ENCODE peak calls at places on chromosome 13, in ten cellular contexts. One of them, this sample, is unnamed.

GRCh38 chr13:114140131-114140908 is 7.9 kb upstream of the RASA3 start:
- DNase-seq in AG10803: no peak
- DNase-seq in OCI-LY7: no peak
- DNase-seq in cardiac fibroblast: no peak
- DNase-seq in nephron progenitor cell: no peak
- DNase-seq in heart right ventricle: no peak
- DNase-seq in gastrocnemius medialis: no peak
- DNase-seq in CD4-positive, alpha-beta T cell: no peak
- DNase-seq in K562: no peak
- DNase-seq in HL-60: no peak
- DNase-seq in this sample: no peak

GRCh38 chr13:78604782-78605611 is 1.6 kb upstream of the POU4F1 start:
- DNase-seq in CD4-positive, alpha-beta T cell: no peak
- DNase-seq in K562: peak
- DNase-seq in OCI-LY7: peak
- DNase-seq in heart right ventricle: no peak
- DNase-seq in AG10803: no peak
- DNase-seq in gastrocnemius medialis: no peak
- DNase-seq in HL-60: no peak
- DNase-seq in nephron progenitor cell: no peak
- DNase-seq in cardiac fibroblast: no peak
- DNase-seq in this sample: no peak

GRCh38 chr13:113075711-113076110 is 29.9 kb upstream of the F7 start:
- DNase-seq in OCI-LY7: no peak
- DNase-seq in cardiac fibroblast: no peak
- DNase-seq in K562: no peak
- DNase-seq in gastrocnemius medialis: no peak
- DNase-seq in AG10803: no peak
- DNase-seq in HL-60: no peak
- DNase-seq in nephron progenitor cell: no peak
- DNase-seq in CD4-positive, alpha-beta T cell: no peak
- DNase-seq in heart right ventricle: no peak
- DNase-seq in this sample: no peak

GRCh38 chr13:80214521-80214941 is 126.4 kb downstream of the SPRY2 start:
- DNase-seq in HL-60: no peak
- DNase-seq in cardiac fibroblast: no peak
- DNase-seq in nephron progenitor cell: no peak
- DNase-seq in gastrocnemius medialis: no peak
- DNase-seq in K562: no peak
- DNase-seq in heart right ventricle: no peak
- DNase-seq in AG10803: peak
- DNase-seq in CD4-positive, alpha-beta T cell: no peak
- DNase-seq in OCI-LY7: no peak
- DNase-seq in this sample: no peak

GRCh38 chr13:76677047-76677446 is 209.2 kb downstream of the KCTD12 start:
- DNase-seq in HL-60: no peak
- DNase-seq in AG10803: peak
- DNase-seq in CD4-positive, alpha-beta T cell: no peak
- DNase-seq in K562: no peak
- DNase-seq in OCI-LY7: no peak
- DNase-seq in nephron progenitor cell: no peak
- DNase-seq in heart right ventricle: peak
- DNase-seq in gastrocnemius medialis: peak
- DNase-seq in cardiac fibroblast: peak
- DNase-seq in this sample: no peak

GRCh38 chr13:75691183-75691582 is 55.1 kb downstream of the LMO7 start:
- DNase-seq in OCI-LY7: no peak
- DNase-seq in HL-60: no peak
- DNase-seq in nephron progenitor cell: no peak
- DNase-seq in K562: no peak
- DNase-seq in heart right ventricle: no peak
- DNase-seq in AG10803: no peak
- DNase-seq in CD4-positive, alpha-beta T cell: no peak
- DNase-seq in cardiac fibroblast: peak
- DNase-seq in gastrocnemius medialis: no peak
- DNase-seq in this sample: no peak

GRCh38 chr13:99722419-99722818 is 221.1 kb downstream of the TM9SF2 start:
- DNase-seq in AG10803: no peak
- DNase-seq in K562: no peak
- DNase-seq in gastrocnemius medialis: no peak
- DNase-seq in nephron progenitor cell: no peak
- DNase-seq in cardiac fibroblast: no peak
- DNase-seq in OCI-LY7: no peak
- DNase-seq in HL-60: no peak
- DNase-seq in CD4-positive, alpha-beta T cell: no peak
- DNase-seq in heart right ventricle: no peak
- DNase-seq in this sample: no peak

GRCh38 chr13:35512271-35512920 is 35.9 kb upstream of the MAB21L1 start:
- DNase-seq in OCI-LY7: no peak
- DNase-seq in cardiac fibroblast: peak
- DNase-seq in nephron progenitor cell: no peak
- DNase-seq in K562: no peak
- DNase-seq in heart right ventricle: no peak
- DNase-seq in HL-60: peak
- DNase-seq in gastrocnemius medialis: no peak
- DNase-seq in CD4-positive, alpha-beta T cell: no peak
- DNase-seq in AG10803: peak
- DNase-seq in this sample: no peak

GRCh38 chr13:83229574-83230300 is 652.5 kb downstream of the SLITRK1 start:
- DNase-seq in CD4-positive, alpha-beta T cell: no peak
- DNase-seq in gastrocnemius medialis: no peak
- DNase-seq in cardiac fibroblast: peak
- DNase-seq in AG10803: peak
- DNase-seq in OCI-LY7: no peak
- DNase-seq in HL-60: no peak
- DNase-seq in heart right ventricle: no peak
- DNase-seq in nephron progenitor cell: no peak
- DNase-seq in K562: no peak
- DNase-seq in this sample: no peak

GRCh38 chr13:50124536-50125305 is 109.5 kb downstream of the KCNRG start:
- DNase-seq in OCI-LY7: peak
- DNase-seq in nephron progenitor cell: peak
- DNase-seq in AG10803: peak
- DNase-seq in gastrocnemius medialis: peak
- DNase-seq in K562: peak
- DNase-seq in CD4-positive, alpha-beta T cell: peak
- DNase-seq in HL-60: peak
- DNase-seq in cardiac fibroblast: peak
- DNase-seq in heart right ventricle: peak
- DNase-seq in this sample: no peak

GRCh38 chr13:99135591-99135990 is 65.1 kb upstream of the UBAC2 start:
- DNase-seq in nephron progenitor cell: no peak
- DNase-seq in K562: no peak
- DNase-seq in heart right ventricle: no peak
- DNase-seq in HL-60: no peak
- DNase-seq in gastrocnemius medialis: no peak
- DNase-seq in OCI-LY7: no peak
- DNase-seq in cardiac fibroblast: no peak
- DNase-seq in AG10803: no peak
- DNase-seq in CD4-positive, alpha-beta T cell: no peak
- DNase-seq in this sample: no peak

GRCh38 chr13:26255717-26256277 is 1.9 kb downstream of the CDK8 start:
- DNase-seq in K562: no peak
- DNase-seq in OCI-LY7: peak
- DNase-seq in cardiac fibroblast: peak
- DNase-seq in heart right ventricle: no peak
- DNase-seq in AG10803: no peak
- DNase-seq in HL-60: peak
- DNase-seq in CD4-positive, alpha-beta T cell: no peak
- DNase-seq in gastrocnemius medialis: no peak
- DNase-seq in nephron progenitor cell: no peak
- DNase-seq in this sample: no peak

GRCh38 chr13:62320129-62320724 is 904.6 kb upstream of the PCDH20 start:
- DNase-seq in HL-60: peak
- DNase-seq in gastrocnemius medialis: no peak
- DNase-seq in AG10803: peak
- DNase-seq in heart right ventricle: no peak
- DNase-seq in OCI-LY7: peak
- DNase-seq in cardiac fibroblast: peak
- DNase-seq in nephron progenitor cell: no peak
- DNase-seq in K562: no peak
- DNase-seq in CD4-positive, alpha-beta T cell: no peak
- DNase-seq in this sample: no peak
- TF ChIP-seq CTCF in HL-60: peak
- TF ChIP-seq CTCF in gastrocnemius medialis: peak
- TF ChIP-seq CTCF in AG10803: peak
- TF ChIP-seq CTCF in heart right ventricle: peak
- TF ChIP-seq CTCF in OCI-LY7: peak
- TF ChIP-seq CTCF in cardiac fibroblast: peak
- TF ChIP-seq CTCF in nephron progenitor cell: peak
- TF ChIP-seq CTCF in K562: no peak
- TF ChIP-seq CTCF in CD4-positive, alpha-beta T cell: no peak
- TF ChIP-seq CTCF in this sample: no peak

DNA sequence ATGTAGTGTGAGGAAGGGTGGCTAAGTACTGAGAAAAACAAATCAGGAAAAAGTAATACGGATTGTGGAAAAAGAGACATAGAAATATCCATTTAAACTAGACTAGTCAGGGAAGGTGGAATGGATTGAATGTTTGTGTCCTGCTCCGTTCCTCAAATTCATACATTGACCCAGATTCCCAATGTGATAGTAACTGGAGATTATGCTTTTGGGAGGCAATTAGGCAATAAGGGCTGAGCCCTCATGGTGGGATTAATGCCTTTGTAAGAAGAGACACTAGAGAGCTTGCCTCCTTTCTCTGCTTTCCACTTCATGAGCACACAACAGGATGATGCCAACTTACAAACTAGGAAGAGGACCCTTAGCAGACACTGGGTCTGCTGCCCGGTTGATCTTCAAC is 765.2 kb upstream of the GPC6 start:
- DNase-seq in cardiac fibroblast: no peak
- DNase-seq in nephron progenitor cell: no peak
- DNase-seq in gastrocnemius medialis: no peak
- DNase-seq in HL-60: no peak
- DNase-seq in heart right ventricle: no peak
- DNase-seq in OCI-LY7: no peak
- DNase-seq in AG10803: no peak
- DNase-seq in K562: no peak
- DNase-seq in CD4-positive, alpha-beta T cell: no peak
- DNase-seq in this sample: no peak
- TF ChIP-seq CTCF in cardiac fibroblast: no peak
- TF ChIP-seq CTCF in nephron progenitor cell: no peak
- TF ChIP-seq CTCF in gastrocnemius medialis: no peak
- TF ChIP-seq CTCF in HL-60: no peak
- TF ChIP-seq CTCF in heart right ventricle: no peak
- TF ChIP-seq CTCF in OCI-LY7: no peak
- TF ChIP-seq CTCF in AG10803: no peak
- TF ChIP-seq CTCF in K562: no peak
- TF ChIP-seq CTCF in CD4-positive, alpha-beta T cell: no peak
- TF ChIP-seq CTCF in this sample: no peak

GRCh38 chr13:111038887-111039286 is 76.2 kb upstream of the ARHGEF7 start:
- DNase-seq in HL-60: no peak
- DNase-seq in nephron progenitor cell: no peak
- DNase-seq in CD4-positive, alpha-beta T cell: no peak
- DNase-seq in cardiac fibroblast: no peak
- DNase-seq in AG10803: no peak
- DNase-seq in K562: no peak
- DNase-seq in OCI-LY7: no peak
- DNase-seq in gastrocnemius medialis: no peak
- DNase-seq in heart right ventricle: no peak
- DNase-seq in this sample: no peak

GRCh38 chr13:111034811-111035210 is 80.3 kb upstream of the ARHGEF7 start:
- DNase-seq in CD4-positive, alpha-beta T cell: no peak
- DNase-seq in K562: no peak
- DNase-seq in nephron progenitor cell: no peak
- DNase-seq in cardiac fibroblast: peak
- DNase-seq in heart right ventricle: no peak
- DNase-seq in HL-60: no peak
- DNase-seq in OCI-LY7: no peak
- DNase-seq in gastrocnemius medialis: no peak
- DNase-seq in AG10803: peak
- DNase-seq in this sample: no peak

GRCh38 chr13:111037838-111038397 is 77.2 kb upstream of the ARHGEF7 start:
- DNase-seq in K562: no peak
- DNase-seq in AG10803: no peak
- DNase-seq in gastrocnemius medialis: no peak
- DNase-seq in OCI-LY7: no peak
- DNase-seq in nephron progenitor cell: no peak
- DNase-seq in CD4-positive, alpha-beta T cell: no peak
- DNase-seq in heart right ventricle: no peak
- DNase-seq in cardiac fibroblast: no peak
- DNase-seq in HL-60: no peak
- DNase-seq in this sample: no peak

GRCh38 chr13:111035861-111036260 is 79.2 kb upstream of the ARHGEF7 start:
- DNase-seq in OCI-LY7: no peak
- DNase-seq in gastrocnemius medialis: no peak
- DNase-seq in nephron progenitor cell: no peak
- DNase-seq in CD4-positive, alpha-beta T cell: no peak
- DNase-seq in heart right ventricle: no peak
- DNase-seq in AG10803: no peak
- DNase-seq in HL-60: no peak
- DNase-seq in K562: no peak
- DNase-seq in cardiac fibroblast: no peak
- DNase-seq in this sample: no peak

DNA sequence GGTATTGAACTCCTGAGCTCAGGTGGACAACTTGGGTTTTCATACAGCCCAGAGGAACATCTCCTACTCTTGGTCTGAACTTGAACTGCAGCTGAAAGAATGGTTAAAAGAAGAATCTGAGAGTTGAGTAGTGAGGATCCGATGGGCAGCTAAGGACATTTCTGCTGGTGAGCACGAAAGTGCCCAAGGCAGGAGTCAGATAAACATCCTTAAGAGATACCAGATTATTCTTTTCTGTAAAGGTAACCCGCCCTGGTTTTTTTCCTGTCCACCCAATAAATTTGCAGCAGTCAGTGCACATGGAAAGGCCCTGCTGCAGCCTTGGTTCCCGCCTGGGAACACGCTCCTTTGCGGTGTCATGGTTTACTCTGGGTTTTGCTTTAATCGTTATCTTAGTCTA is 78.4 kb upstream of the ARHGEF7 start:
- DNase-seq in OCI-LY7: no peak
- DNase-seq in heart right ventricle: no peak
- DNase-seq in CD4-positive, alpha-beta T cell: no peak
- DNase-seq in gastrocnemius medialis: no peak
- DNase-seq in K562: no peak
- DNase-seq in cardiac fibroblast: no peak
- DNase-seq in nephron progenitor cell: no peak
- DNase-seq in HL-60: no peak
- DNase-seq in AG10803: no peak
- DNase-seq in this sample: no peak
- TF ChIP-seq CTCF in OCI-LY7: no peak
- TF ChIP-seq CTCF in heart right ventricle: no peak
- TF ChIP-seq CTCF in CD4-positive, alpha-beta T cell: no peak
- TF ChIP-seq CTCF in gastrocnemius medialis: no peak
- TF ChIP-seq CTCF in K562: no peak
- TF ChIP-seq CTCF in cardiac fibroblast: no peak
- TF ChIP-seq CTCF in nephron progenitor cell: no peak
- TF ChIP-seq CTCF in HL-60: no peak
- TF ChIP-seq CTCF in AG10803: no peak
- TF ChIP-seq CTCF in this sample: no peak

DNA sequence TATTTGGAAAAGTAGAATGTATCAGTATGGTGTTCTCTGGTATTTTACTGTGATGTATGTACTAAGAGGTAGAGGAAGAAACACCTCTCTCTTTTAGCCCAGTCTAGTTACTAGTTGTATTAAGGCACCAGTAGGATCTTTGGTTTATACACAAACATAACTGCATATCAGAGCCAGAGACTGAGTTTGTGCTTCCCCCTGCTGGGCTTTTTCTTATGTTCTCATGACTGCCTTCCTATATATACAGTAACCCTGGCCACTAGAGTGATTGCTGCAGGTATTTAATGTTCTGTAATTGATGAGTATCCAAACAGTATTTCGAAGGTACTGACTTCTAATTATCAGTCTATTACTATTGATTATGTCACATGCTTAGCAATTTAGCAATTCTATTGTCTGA is 202.5 kb upstream of the KLHL1 start:
- DNase-seq in OCI-LY7: peak
- DNase-seq in CD4-positive, alpha-beta T cell: no peak
- DNase-seq in cardiac fibroblast: no peak
- DNase-seq in K562: no peak
- DNase-seq in AG10803: no peak
- DNase-seq in heart right ventricle: no peak
- DNase-seq in nephron progenitor cell: peak
- DNase-seq in gastrocnemius medialis: no peak
- DNase-seq in HL-60: peak
- DNase-seq in this sample: no peak
- TF ChIP-seq CTCF in OCI-LY7: peak
- TF ChIP-seq CTCF in CD4-positive, alpha-beta T cell: no peak
- TF ChIP-seq CTCF in cardiac fibroblast: no peak
- TF ChIP-seq CTCF in K562: no peak
- TF ChIP-seq CTCF in AG10803: no peak
- TF ChIP-seq CTCF in heart right ventricle: no peak
- TF ChIP-seq CTCF in nephron progenitor cell: peak
- TF ChIP-seq CTCF in gastrocnemius medialis: no peak
- TF ChIP-seq CTCF in HL-60: no peak
- TF ChIP-seq CTCF in this sample: no peak

This sample was measured in omental fat pad.